ENCODE peak calls at places on chromosomes 1 and 21, in seven cellular contexts. W is H1, I is mesendoderm, J is H9, X is IMR-90, A is neuronal stem cell, N is mesenchymal stem cell. K is an unnamed sample.

GRCh38 chr1:241610056-241610815 is 29.9 kb downstream of the CHML start:
- DNase-seq in W (no peak), I (peak; percentile 78), J (no peak), X (peak; percentile 60), A (peak; percentile 14), N (peak; percentile 67), K (no peak)

GRCh38 chr1:12179111-12179519 is 12.3 kb downstream of the TNFRSF1B start:
- DNase-seq in W (no peak), I (no peak), J (no peak), X (peak; percentile 88), A (no peak), N (peak; percentile 92), K (peak; percentile 80)

GRCh38 chr1:108704501-108704900 is 8.2 kb upstream of the FNDC7 start:
- DNase-seq in W (no peak), I (no peak), J (no peak), X (peak; percentile 81), A (no peak), N (peak; percentile 78), K (no peak)

GRCh38 chr21:16347223-16347622 is 617.4 kb downstream of the USP25 start:
- DNase-seq in W (no peak), I (no peak), J (no peak), X (no peak), A (no peak), N (no peak), K (no peak)

GRCh38 chr1:234772345-234773147 is 162.6 kb upstream of the IRF2BP2 start:
- DNase-seq in W (no peak), I (peak; percentile 97), J (peak; percentile 69), X (peak; percentile 99), A (no peak), N (peak; percentile 99), K (peak; percentile 100)

GRCh38 chr1:25870614-25871013 is 4.9 kb downstream of the PAQR7 start:
- DNase-seq in W (no peak), I (no peak), J (no peak), X (no peak), A (no peak), N (no peak), K (no peak)

GRCh38 chr1:67162954-67163353 is 3.3 kb upstream of the IL23R start:
- DNase-seq in W (no peak), I (peak; percentile 14), J (no peak), X (peak; percentile 67), A (no peak), N (peak; percentile 11), K (peak; percentile 92)

GRCh38 chr1:206606867-206607266 is 5.4 kb downstream of the EIF2D start:
- DNase-seq in W (no peak), I (peak; percentile 65), J (no peak), X (peak; percentile 41), A (no peak), N (peak; percentile 56), K (peak; percentile 42)

GRCh38 chr1:203462878-203463277 is 12.7 kb upstream of the PRELP start:
- DNase-seq in W (no peak), I (no peak), J (no peak), X (peak; percentile 79), A (no peak), N (peak; percentile 81), K (no peak)

GRCh38 chr21:22710725-22711124 is 1712.5 kb downstream of the NCAM2 start:
- DNase-seq in W (no peak), I (no peak), J (no peak), X (no peak), A (no peak), N (no peak), K (no peak)

GRCh38 chr1:23745515-23745914 is 2.2 kb downstream of the ELOA start:
- DNase-seq in W (no peak), I (peak; percentile 59), J (no peak), X (peak; percentile 62), A (no peak), N (peak; percentile 66), K (peak; percentile 52)

GRCh38 chr21:40717008-40717407 is 129.9 kb downstream of the DSCAM start:
- DNase-seq in W (no peak), I (no peak), J (no peak), X (no peak), A (no peak), N (no peak), K (no peak)

GRCh38 chr1:10784998-10785854 is 11.2 kb downstream of the CASZ1 start:
- DNase-seq in W (no peak), I (no peak), J (no peak), X (no peak), A (no peak), N (no peak), K (no peak)

GRCh38 chr1:230632273-230632873 is 9.9 kb upstream of the COG2 start:
- DNase-seq in W (no peak), I (peak; percentile 83), J (peak; percentile 60), X (peak; percentile 24), A (peak; percentile 12), N (peak; percentile 50), K (no peak)

DNA sequence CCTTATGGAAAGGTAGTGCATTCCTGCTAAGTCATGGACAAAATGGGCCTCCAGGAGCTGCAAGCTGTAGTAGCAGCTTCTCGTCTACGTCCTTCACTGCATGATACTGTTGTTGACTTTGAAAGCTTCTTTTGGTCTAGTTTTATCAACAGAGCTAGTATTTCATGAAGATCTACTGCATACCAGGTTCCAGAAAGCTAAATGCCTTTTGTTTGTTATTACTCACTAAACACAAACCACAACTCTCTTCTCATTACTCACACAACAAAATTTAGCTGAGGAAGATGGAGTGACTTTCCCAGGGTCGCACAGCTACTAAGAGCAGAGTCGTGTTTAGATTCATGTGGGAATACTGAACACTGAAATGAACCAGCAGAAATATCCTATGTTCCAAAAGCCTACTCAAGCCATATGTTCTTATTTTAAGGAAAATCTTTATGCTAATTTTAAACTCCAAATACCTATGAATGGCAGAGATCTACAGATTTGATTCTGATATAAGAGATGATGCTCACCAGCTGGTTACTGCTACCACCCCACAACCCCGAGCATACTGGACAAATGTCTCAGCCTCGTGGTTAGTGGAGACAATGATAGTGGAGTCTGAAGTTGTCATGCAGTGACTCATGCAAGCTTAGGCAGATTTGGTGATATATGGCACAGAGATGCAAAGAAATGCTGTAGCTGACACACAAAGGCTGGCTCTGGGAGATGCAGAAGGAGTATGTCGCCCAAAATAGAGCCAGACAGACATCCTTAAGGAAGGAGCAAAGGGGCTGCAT is 20.6 kb downstream of the PGBD2 start:
- DNase-seq in W (no peak), I (no peak), J (no peak), X (peak; percentile 73), A (no peak), N (peak; percentile 93), K (no peak)
- H3K4ac ChIP-seq in W (no peak overlapping the region), I (no peak overlapping the region), J (no peak overlapping the region), X (no peak overlapping the region), A (no peak overlapping the region), N (no peak overlapping the region), K (no peak overlapping the region)

GRCh38 chr1:179742717-179743678 is at the start of gene FAM163A:
- DNase-seq in W (peak; percentile 73), I (peak; percentile 52), J (peak; percentile 64), X (no peak), A (peak; percentile 46), N (no peak), K (peak; percentile 27)

GRCh38 chr1:179745743-179746142 is 2.7 kb downstream of the FAM163A start:
- DNase-seq in W (no peak), I (no peak), J (no peak), X (no peak), A (no peak), N (no peak), K (no peak)

GRCh38 chr1:179745131-179745611 is 2.1 kb downstream of the FAM163A start:
- DNase-seq in W (peak; percentile 51), I (peak; percentile 10), J (peak; percentile 54), X (no peak), A (no peak), N (no peak), K (no peak)

GRCh38 chr1:179743679-179744400 is 749 bp downstream of the FAM163A start:
- DNase-seq in W (peak; percentile 70), I (peak; percentile 23), J (peak; percentile 48), X (no peak), A (peak; percentile 21), N (no peak), K (no peak)

GRCh38 chr1:179744401-179745130 is 1.5 kb downstream of the FAM163A start:
- DNase-seq in W (peak; percentile 50), I (no peak), J (no peak), X (no peak), A (no peak), N (no peak), K (peak; percentile 22)
- H3K4me2 ChIP-seq in W (peak overlapping the region; percentile 87), I (peak overlapping the region; percentile 75), J (peak overlapping the region; percentile 77), X (no peak overlapping the region), A (peak overlapping the region; percentile 95), N (no peak overlapping the region), K (peak overlapping the region; percentile 79)

GRCh38 chr1:154611150-154611865 is 3.3 kb upstream of the ADAR start:
- DNase-seq in W (no peak), I (peak; percentile 13), J (no peak), X (no peak), A (no peak), N (no peak), K (no peak)

GRCh38 chr1:154609398-154610380 is 1.7 kb upstream of the ADAR start:
- DNase-seq in W (peak; percentile 66), I (peak; percentile 86), J (peak; percentile 90), X (peak; percentile 36), A (no peak), N (peak; percentile 41), K (peak; percentile 42)

GRCh38 chr1:154607748-154608521 is at the start of gene ADAR:
- DNase-seq in W (peak; percentile 69), I (peak; percentile 96), J (peak; percentile 67), X (peak; percentile 99), A (peak; percentile 62), N (peak; percentile 99), K (peak; percentile 94)

GRCh38 chr1:154607084-154607747 is 770 bp downstream of the ADAR start:
- DNase-seq in W (no peak), I (peak; percentile 43), J (no peak), X (peak; percentile 79), A (no peak), N (peak; percentile 65), K (peak; percentile 46)

GRCh38 chr1:154608522-154609294 is 722 bp upstream of the ADAR start:
- DNase-seq in W (peak; percentile 73), I (peak; percentile 90), J (peak; percentile 79), X (peak; percentile 64), A (peak; percentile 75), N (peak; percentile 81), K (peak; percentile 69)
- H3K9ac ChIP-seq in W (peak overlapping the region; percentile 94), I (peak overlapping the region; percentile 90), J (peak overlapping the region; percentile 98), X (peak overlapping the region; percentile 89), A (no peak overlapping the region), N (peak overlapping the region; percentile 97), K (peak overlapping the region; percentile 47)

GRCh38 chr21:32114434-32115063 is 164.3 kb downstream of the MIS18A start:
- DNase-seq in W (no peak), I (no peak), J (no peak), X (no peak), A (no peak), N (no peak), K (no peak)

GRCh38 chr21:32119389-32119788 is 159.5 kb downstream of the MIS18A start:
- DNase-seq in W (no peak), I (no peak), J (no peak), X (no peak), A (no peak), N (no peak), K (no peak)

GRCh38 chr21:32112194-32112593 is 166.7 kb downstream of the MIS18A start:
- DNase-seq in W (no peak), I (no peak), J (no peak), X (no peak), A (no peak), N (no peak), K (no peak)

DNA sequence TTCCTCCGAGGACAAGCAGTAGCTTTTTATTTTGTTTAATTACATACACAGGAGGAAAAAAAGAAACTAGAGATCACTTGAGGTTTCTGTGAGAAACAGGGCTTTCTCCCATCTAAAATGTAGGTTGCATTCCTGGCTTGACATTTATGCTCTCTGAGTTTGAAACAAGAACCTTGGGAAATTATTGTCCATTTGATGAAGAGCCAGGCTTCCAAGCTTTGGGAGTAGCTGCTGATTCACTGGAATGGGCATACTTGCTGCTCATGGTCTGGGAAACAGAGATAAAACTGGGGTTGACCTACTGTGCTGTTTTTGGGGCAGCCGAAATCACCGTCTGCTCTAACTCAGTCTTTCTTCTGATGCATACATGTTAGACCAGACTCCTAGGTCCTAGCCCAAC is 165.4 kb downstream of the MIS18A start:
- DNase-seq in W (no peak), I (no peak), J (no peak), X (no peak), A (no peak), N (no peak), K (no peak)
- H3K4ac ChIP-seq in W (no peak overlapping the region), I (no peak overlapping the region), J (no peak overlapping the region), X (no peak overlapping the region), A (no peak overlapping the region), N (no peak overlapping the region), K (no peak overlapping the region)

K was measured in trophoblast cell.